ENCODE peak calls at places on chromosomes 4 and X, in seven cellular contexts. J is kidney epithelial cell; U is effector memory CD4-positive, alpha-beta T cell; B is pancreas; T is CD4-positive, CD25-positive, alpha-beta regulatory T cell; X is GM06990; G is body of pancreas. F is an unnamed sample.
A peak's percentile ranks its signal among the peaks of the same experiment; 100 is the strongest.

GRCh38 chr4:170089743-170090666 is at the start of gene AADAT:
- DNase-seq in J (no peak), B (peak; percentile 68), U (no peak), X (peak; percentile 11), T (peak; percentile 2), G (peak; percentile 76), F (peak; percentile 93)

GRCh38 chr4:118353452-118353851 is 649 bp upstream of the PRSS12 start:
- DNase-seq in U (no peak), G (no peak), B (no peak), J (no peak), X (no peak), T (no peak), F (peak; percentile 22)

GRCh38 chrX:74371823-74372222 is 49.5 kb upstream of the SLC16A2 start:
- DNase-seq in X (no peak), U (no peak), T (no peak), G (no peak), B (no peak), J (no peak), F (no peak)

GRCh38 chr4:141642711-141643110 is 6.3 kb downstream of the IL15 start:
- DNase-seq in U (no peak), T (no peak), B (no peak), X (no peak), G (no peak), J (no peak), F (no peak)

GRCh38 chr4:101818362-101818761 is 27.8 kb downstream of the BANK1 start:
- DNase-seq in B (no peak), J (no peak), G (no peak), T (no peak), X (no peak), U (no peak), F (no peak)

GRCh38 chr4:108010167-108010566 is 20.5 kb downstream of the HADH start:
- DNase-seq in G (no peak), B (no peak), J (no peak), X (no peak), T (no peak), U (no peak), F (no peak)

GRCh38 chr4:115113382-115114106 is at the start of gene NDST4:
- DNase-seq in U (no peak), B (no peak), G (no peak), J (peak; percentile 45), X (no peak), T (no peak), F (no peak)

GRCh38 chr4:5730993-5731975 is 20.3 kb downstream of the EVC start:
- DNase-seq in G (no peak), T (no peak), U (no peak), J (no peak), X (no peak), B (no peak), F (no peak)

GRCh38 chrX:155023907-155024833 is 1.6 kb upstream of the F8 start:
- DNase-seq in J (no peak), X (no peak), U (no peak), T (no peak), G (no peak), B (no peak), F (no peak)

GRCh38 chr4:31020363-31020762 is 300.2 kb downstream of the PCDH7 start:
- DNase-seq in G (no peak), X (no peak), B (no peak), U (no peak), J (no peak), T (no peak), F (no peak)

GRCh38 chrX:20988118-20988517 is 386.1 kb upstream of the CNKSR2 start:
- DNase-seq in J (no peak), U (no peak), T (no peak), X (no peak), B (no peak), G (no peak), F (no peak)

GRCh38 chr4:104879367-104879766 is 267.3 kb upstream of the TET2 start:
- DNase-seq in B (no peak), X (peak; percentile 15), G (no peak), J (no peak), T (peak; percentile 77), U (no peak), F (no peak)

GRCh38 chr4:140372607-140373327 is 679 bp upstream of the SCOC start:
- DNase-seq in G (no peak), B (no peak), T (peak; percentile 71), J (no peak), U (no peak), X (peak; percentile 5), F (peak; percentile 16)

GRCh38 chr4:89835413-89835812 is 1.5 kb downstream of the SNCA start:
- DNase-seq in U (no peak), B (no peak), J (no peak), T (no peak), X (no peak), G (no peak), F (peak; percentile 5)

GRCh38 chrX:4841216-4841745 is 1127.8 kb upstream of the PRKX start:
- DNase-seq in X (no peak), B (no peak), G (no peak), U (no peak), T (no peak), J (no peak), F (no peak)

GRCh38 chrX:38342853-38343778 is 9.3 kb upstream of the OTC start:
- DNase-seq in J (no peak), X (no peak), T (no peak), G (no peak), B (no peak), U (no peak), F (no peak)

GRCh38 chr4:174365018-174365587 is 81.4 kb downstream of the CEP44 start:
- DNase-seq in X (peak; percentile 10), J (no peak), G (no peak), T (peak; percentile 28), B (peak; percentile 5), U (no peak), F (no peak)

GRCh38 chrX:82816572-82816971 is 691.5 kb upstream of the POU3F4 start:
- DNase-seq in G (no peak), T (no peak), X (no peak), B (no peak), J (no peak), U (no peak), F (no peak)

GRCh38 chr4:183444953-183445543 is 612 bp downstream of the CDKN2AIP start:
- DNase-seq in X (no peak), B (peak; percentile 36), U (no peak), G (no peak), T (peak; percentile 72), J (no peak), F (peak; percentile 85)

GRCh38 chr4:136873555-136873954 is 658.7 kb downstream of the PCDH18 start:
- DNase-seq in B (no peak), U (no peak), J (no peak), T (no peak), G (no peak), X (no peak), F (no peak)

GRCh38 chrX:12241026-12241425 is 102.8 kb downstream of the FRMPD4 start:
- DNase-seq in X (no peak), B (no peak), T (no peak), U (no peak), J (no peak), G (no peak), F (no peak)

GRCh38 chrX:130051176-130051845 is 59.0 kb downstream of the ELF4 start:
- DNase-seq in T (no peak), G (no peak), J (no peak), U (no peak), B (no peak), X (no peak), F (no peak)

GRCh38 chrX:130048686-130049222 is 61.5 kb downstream of the ELF4 start:
- DNase-seq in G (no peak), U (no peak), B (no peak), T (no peak), X (no peak), J (no peak), F (no peak)

GRCh38 chrX:130047416-130047815 is 62.9 kb downstream of the ELF4 start:
- DNase-seq in X (no peak), U (no peak), T (no peak), G (no peak), J (no peak), B (no peak), F (no peak)

GRCh38 chrX:130053236-130053635 is 57.1 kb downstream of the ELF4 start:
- DNase-seq in T (no peak), B (no peak), G (no peak), X (no peak), U (no peak), J (no peak), F (no peak)

GRCh38 chrX:130049821-130050220 is 60.5 kb downstream of the ELF4 start:
- DNase-seq in G (no peak), X (no peak), J (no peak), U (no peak), T (no peak), B (no peak), F (no peak)
- H3K36me3 ChIP-seq in G (no peaks in the 10 kb centered on the region), X (no peaks in the 10 kb centered on the region), J (no peaks in the 10 kb centered on the region), U (peaks cover 25% of the 10 kb centered on the region), T (peaks cover 21% of the 10 kb centered on the region), B (no peaks in the 10 kb centered on the region), F (no peaks in the 10 kb centered on the region)

GRCh38 chr4:7348946-7349900 is 85.5 kb downstream of the PSAPL1 start:
- DNase-seq in X (no peak), B (no peak), J (no peak), U (no peak), T (no peak), G (no peak), F (no peak)
- H3K4me3 ChIP-seq in X (no peak overlapping the region), B (no peak overlapping the region), J (no peak overlapping the region), U (no peak overlapping the region), T (no peak overlapping the region), G (no peak overlapping the region), F (no peak overlapping the region)

DNA sequence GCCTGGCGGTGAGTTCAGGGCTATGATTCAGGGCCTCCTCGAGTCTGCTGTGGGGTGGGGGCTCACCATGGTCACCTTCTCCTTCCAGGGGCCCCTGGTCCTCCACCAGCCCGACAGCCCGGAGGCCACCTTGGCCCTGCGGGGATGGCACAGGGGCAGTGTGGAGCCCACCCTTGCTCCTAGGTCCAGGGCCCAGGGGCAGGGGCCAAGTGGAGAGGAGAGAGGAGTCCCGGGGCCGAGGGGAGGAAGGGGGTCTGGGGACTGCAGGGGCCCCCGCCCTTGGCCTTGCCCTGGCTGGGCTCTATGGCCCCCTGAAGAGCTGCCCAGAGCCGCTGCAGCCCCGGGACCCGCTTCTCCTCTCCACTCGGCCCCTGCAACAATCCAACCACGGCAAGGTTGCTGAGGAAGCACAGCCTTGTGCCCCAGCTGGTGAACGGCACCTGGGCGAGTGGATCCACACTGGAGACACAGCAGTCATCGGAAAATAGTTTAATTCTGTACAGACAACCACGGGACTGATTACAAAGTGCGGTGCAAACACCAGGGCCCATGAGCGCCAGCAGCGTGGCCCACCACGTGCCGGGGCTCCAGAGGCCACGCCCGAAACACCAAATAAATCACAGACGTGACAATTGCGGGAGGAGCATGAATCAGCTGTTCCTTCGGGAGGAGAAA is 23.0 kb upstream of the CPLX1 start:
- DNase-seq in B (no peak), J (no peak), U (no peak), T (no peak), G (no peak), X (no peak), F (peak; percentile 63)
- H3K36me3 ChIP-seq in B (peaks cover 7% of the 10 kb centered on the region), J (peaks cover 1% of the 10 kb centered on the region), U (peaks cover 28% of the 10 kb centered on the region), T (peaks cover 13% of the 10 kb centered on the region), G (no peaks in the 10 kb centered on the region), X (peaks cover 22% of the 10 kb centered on the region), F (peaks cover 1% of the 10 kb centered on the region)

DNA sequence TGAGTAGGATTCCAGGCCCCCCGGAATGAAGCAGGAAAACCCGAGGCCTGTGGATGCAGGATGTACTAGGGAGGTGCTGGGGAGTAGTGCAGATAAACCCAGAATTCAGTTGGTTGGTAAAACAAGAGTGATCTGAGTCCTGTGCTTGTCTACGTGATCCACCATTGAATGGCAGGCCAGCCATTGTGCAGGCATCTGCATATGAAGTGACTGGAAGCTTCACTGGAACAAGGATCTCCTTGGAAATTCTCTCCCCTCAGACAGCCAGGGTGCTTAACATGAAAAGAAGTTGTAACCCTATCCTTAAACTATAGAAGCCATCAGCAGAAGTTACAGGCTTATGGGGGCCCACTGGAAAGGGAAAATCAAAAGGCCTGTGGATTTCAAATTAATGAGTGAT is 656 bp upstream of the GSPT2 start:
- DNase-seq in J (no peak), B (no peak), G (no peak), U (no peak), X (no peak), T (no peak), F (peak; percentile 26)
- H3K4me3 ChIP-seq in J (no peak overlapping the region), B (no peak overlapping the region), G (no peak overlapping the region), U (no peak overlapping the region), X (no peak overlapping the region), T (peak overlapping the region; percentile 75), F (no peak overlapping the region)